ENCODE peak calls at places on chromosomes 6 and 20, in four cellular contexts. X is activated CD4-positive, alpha-beta T cell treated with anti-CD3 and anti-CD28 coated beads, Interleukin-2, amount 10 ng/mL, durations not matched to agents 7 days and 5 days; N is stimulated activated CD8-positive, alpha-beta memory T cell treated with anti-CD3 and anti-CD28 coated beads, Interleukin-4, amount 100 ng/mL, for 4 hours; P is nephron progenitor cell. V is an unnamed sample.

GRCh38 chr20:22810030-22810429 is 225.1 kb upstream of the SSTR4 start:
- DNase-seq in X (no peak), N (no peak), P (no peak), V (no peak)

GRCh38 chr6:166667886-166668620 is 41.0 kb upstream of the RPS6KA2 start:
- DNase-seq in X (no peak), N (no peak), P (no peak), V (no peak)

GRCh38 chr6:83439201-83439600 is 8.3 kb upstream of the ME1 start:
- DNase-seq in X (no peak), N (no peak), P (no peak), V (no peak)

GRCh38 chr6:73339340-73339739 is 14.7 kb downstream of the DPPA5 start:
- DNase-seq in X (no peak), N (no peak), P (no peak), V (no peak)

GRCh38 chr6:161748535-161749386 is 474.9 kb upstream of the AGPAT4 start:
- DNase-seq in X (peak; percentile 21), N (no peak), P (peak; percentile 85), V (peak; percentile 39)

GRCh38 chr6:5351552-5351951 is 90.2 kb downstream of the FARS2 start:
- DNase-seq in X (no peak), N (no peak), P (no peak), V (no peak)

GRCh38 chr20:44967207-44967807 is 995 bp downstream of the STK4 start:
- DNase-seq in X (peak; percentile 60), N (no peak), P (no peak), V (no peak)

GRCh38 chr6:158622545-158623190 is 21.9 kb downstream of the DYNLT1 start:
- DNase-seq in X (no peak), N (no peak), P (no peak), V (no peak)

GRCh38 chr6:48957781-48958180 is 505.3 kb downstream of the MMUT start:
- DNase-seq in X (no peak), N (no peak), P (no peak), V (no peak)